ENCODE peak calls at places on chromosomes 7 and 10, in nine cellular contexts. Z, R, F, K, W, A, N, V and G are unnamed samples.
A peak's percentile ranks its signal among the peaks of the same experiment; 100 is the strongest.

GRCh38 chr7:129730159-129730558 is 118.6 kb downstream of the NRF1 start:
- DNase-seq in Z (no peak), R (no peak), F (no peak), K (no peak), W (no peak), A (no peak), N (no peak), V (no peak), G (no peak)

GRCh38 chr10:46006219-46006618 is 24.2 kb downstream of the NCOA4 start:
- DNase-seq in Z (no peak), R (no peak), F (no peak), K (no peak), W (no peak), A (no peak), N (no peak), V (no peak), G (no peak)

GRCh38 chr7:28623105-28623730 is 210.9 kb downstream of the CREB5 start:
- DNase-seq in Z (no peak), R (no peak), F (no peak), K (no peak), W (no peak), A (no peak), N (no peak), V (no peak), G (no peak)

GRCh38 chr7:90119178-90119971 is 34.9 kb upstream of the STEAP1 start:
- DNase-seq in Z (peak; percentile 31), R (peak; percentile 73), F (peak; percentile 38), K (no peak), W (peak; percentile 41), A (peak; percentile 77), N (no peak), V (peak; percentile 25), G (peak; percentile 88)

GRCh38 chr10:99661370-99661749 is 2.1 kb downstream of the ENTPD7 start:
- DNase-seq in Z (no peak), R (no peak), F (no peak), K (no peak), W (no peak), A (no peak), N (no peak), V (no peak), G (peak; percentile 4)

GRCh38 chr10:74333174-74333573 is 182.2 kb downstream of the ADK start:
- DNase-seq in Z (no peak), R (peak; percentile 15), F (no peak), K (no peak), W (no peak), A (no peak), N (no peak), V (no peak), G (no peak)

GRCh38 chr7:101319401-101319800 is 2.2 kb downstream of the IFT22 start:
- DNase-seq in Z (no peak), R (no peak), F (no peak), K (no peak), W (no peak), A (no peak), N (no peak), V (no peak), G (no peak)

GRCh38 chr10:128066954-128067382 is 59.3 kb downstream of the MKI67 start:
- DNase-seq in Z (no peak), R (no peak), F (no peak), K (no peak), W (no peak), A (no peak), N (no peak), V (no peak), G (no peak)

GRCh38 chr10:484441-484924 is 205.0 kb downstream of the DIP2C start:
- DNase-seq in Z (peak; percentile 15), R (no peak), F (no peak), K (no peak), W (peak; percentile 47), A (no peak), N (peak; percentile 35), V (peak; percentile 34), G (no peak)

GRCh38 chr7:42549866-42550485 is 313.0 kb upstream of the GLI3 start:
- DNase-seq in Z (no peak), R (no peak), F (no peak), K (no peak), W (no peak), A (no peak), N (no peak), V (no peak), G (no peak)